ENCODE peak calls at places on chromosomes 6 and 20, in eight cellular contexts. P, T, D, Q, I, Z, K and N are unnamed samples.

GRCh38 chr20:53274807-53275206 is 302.6 kb downstream of the TSHZ2 start:
- DNase-seq in D (no peak), T (no peak), Z (no peak), Q (no peak), P (no peak), I (no peak), K (no peak), N (no peak)

GRCh38 chr6:49546371-49546770 is 4.1 kb upstream of the C6orf141 start:
- DNase-seq in K (no peak), D (no peak), I (no peak), Z (no peak), T (no peak), Q (no peak), P (no peak), N (no peak)

GRCh38 chr6:74170118-74170517 is 474.1 kb downstream of the CD109 start:
- DNase-seq in P (peak), T (no peak), Z (no peak), D (no peak), I (no peak), Q (no peak), K (peak), N (no peak)

GRCh38 chr20:59005523-59006166 is 1.4 kb downstream of the CTSZ start:
- DNase-seq in Z (no peak), T (peak), Q (no peak), P (no peak), K (no peak), D (peak), I (no peak), N (no peak)

GRCh38 chr6:10146723-10147451 is 268.0 kb downstream of the TFAP2A start:
- DNase-seq in D (no peak), K (peak), I (no peak), Q (peak), Z (no peak), T (peak), P (peak), N (peak)

GRCh38 chr20:19512886-19513285 is 245.2 kb upstream of the RIN2 start:
- DNase-seq in T (no peak), I (no peak), Z (no peak), K (no peak), D (no peak), Q (no peak), P (no peak), N (no peak)

GRCh38 chr6:149545258-149545753 is 537 bp downstream of the PPIL4 start:
- DNase-seq in P (no peak), D (peak), Z (peak), T (peak), I (peak), Q (no peak), K (peak), N (peak)

GRCh38 chr6:31122803-31123706 is 2.8 kb upstream of the CDSN start:
- DNase-seq in Z (no peak), I (peak), Q (no peak), P (peak), K (peak), T (no peak), D (peak), N (no peak)

GRCh38 chr6:129102741-129103140 is 219.8 kb downstream of the LAMA2 start:
- DNase-seq in D (no peak), K (no peak), Q (no peak), P (no peak), I (peak), Z (no peak), T (no peak), N (no peak)

GRCh38 chr20:20267685-20268429 is 100.0 kb upstream of the INSM1 start:
- DNase-seq in P (no peak), Q (no peak), D (no peak), Z (no peak), I (no peak), K (no peak), T (no peak), N (no peak)

GRCh38 chr6:136553166-136553787 is 3.1 kb upstream of the MAP7 start:
- DNase-seq in Z (no peak), K (no peak), T (no peak), I (no peak), D (no peak), Q (no peak), P (no peak), N (no peak)

GRCh38 chr20:23091741-23092408 is 5.8 kb upstream of the CD93 start:
- DNase-seq in Q (no peak), K (no peak), D (peak), I (no peak), T (no peak), Z (no peak), P (no peak), N (no peak)

GRCh38 chr20:20664795-20665194 is 47.6 kb downstream of the RALGAPA2 start:
- DNase-seq in T (no peak), K (no peak), Q (no peak), P (no peak), D (no peak), I (no peak), Z (no peak), N (no peak)

GRCh38 chr6:33914519-33915120 is 110.8 kb upstream of the MLN start:
- DNase-seq in P (no peak), K (no peak), Z (peak), T (peak), I (no peak), D (peak), Q (no peak), N (no peak)

GRCh38 chr6:39997101-39997635 is 62.9 kb upstream of the MOCS1 start:
- DNase-seq in I (no peak), T (no peak), Z (no peak), K (no peak), P (peak), Q (no peak), D (no peak), N (no peak)

GRCh38 chr6:11851405-11851804 is 72.8 kb upstream of the ADTRP start:
- DNase-seq in K (peak), T (no peak), Z (no peak), P (peak), I (no peak), D (no peak), Q (no peak), N (no peak)

GRCh38 chr6:116682334-116682712 is 1.3 kb downstream of the KPNA5 start:
- DNase-seq in Z (peak), K (peak), P (peak), T (peak), Q (no peak), I (no peak), D (no peak), N (no peak)

GRCh38 chr20:59063358-59064213 is 21.0 kb upstream of the PRELID3B start:
- DNase-seq in Q (no peak), T (no peak), Z (no peak), K (peak), D (no peak), P (peak), I (peak), N (peak)

GRCh38 chr20:45752747-45753146 is 30.6 kb downstream of the SPINT4 start:
- DNase-seq in K (no peak), Q (no peak), D (no peak), P (peak), Z (peak), T (no peak), I (no peak), N (no peak)

GRCh38 chr6:36929607-36930006 is 24.9 kb upstream of the PI16 start:
- DNase-seq in D (no peak), P (peak), K (peak), Q (no peak), T (no peak), Z (no peak), I (no peak), N (no peak)

GRCh38 chr6:50264995-50265571 is 215.4 kb upstream of the DEFB112 start:
- DNase-seq in P (peak), T (no peak), D (no peak), K (no peak), I (no peak), Z (no peak), Q (no peak), N (no peak)

GRCh38 chr20:46642265-46642942 is 8.9 kb downstream of the SLC13A3 start:
- DNase-seq in P (no peak), D (no peak), Z (no peak), K (no peak), I (no peak), Q (no peak), T (no peak), N (no peak)

GRCh38 chr6:147741419-147741818 is 232.9 kb downstream of the SAMD5 start:
- DNase-seq in Z (no peak), Q (no peak), K (no peak), I (no peak), T (no peak), P (no peak), D (no peak), N (no peak)

GRCh38 chr6:44129841-44130322 is 2.5 kb downstream of the TMEM63B start:
- DNase-seq in Z (no peak), P (no peak), I (no peak), K (no peak), T (no peak), Q (no peak), D (no peak), N (no peak)

GRCh38 chr20:59210186-59210585 is 46.6 kb downstream of the ZNF831 start:
- DNase-seq in K (no peak), I (no peak), P (no peak), D (no peak), Q (no peak), Z (no peak), T (no peak), N (no peak)

GRCh38 chr6:119012521-119012920 is 65.9 kb downstream of the FAM184A start:
- DNase-seq in Z (no peak), T (no peak), I (no peak), D (no peak), K (no peak), P (peak), Q (no peak), N (no peak)

GRCh38 chr6:97656706-97657350 is 373.8 kb upstream of the MMS22L start:
- DNase-seq in I (no peak), T (no peak), Z (no peak), D (no peak), P (no peak), K (no peak), Q (no peak), N (no peak)